ENCODE peak calls at places on chromosomes 13 and 19, in ten cellular contexts. One of them, this sample, is unnamed.

GRCh38 chr19:39858541-39858940 is 12.4 kb upstream of the FBL start:
- DNase-seq in adrenal gland: no peak
- DNase-seq in Peyer's patch: peak; percentile 75
- DNase-seq in right lobe of liver: no peak
- DNase-seq in esophagus muscularis mucosa: no peak
- DNase-seq in keratinocyte: no peak
- DNase-seq in A673: peak; percentile 30
- DNase-seq in heart left ventricle: no peak
- DNase-seq in body of pancreas: no peak
- DNase-seq in fibroblast of lung: no peak
- DNase-seq in this sample: peak; percentile 61

GRCh38 chr13:50543767-50544166 is 299.7 kb downstream of the DLEU7 start:
- DNase-seq in esophagus muscularis mucosa: no peak
- DNase-seq in keratinocyte: no peak
- DNase-seq in adrenal gland: no peak
- DNase-seq in body of pancreas: no peak
- DNase-seq in right lobe of liver: no peak
- DNase-seq in heart left ventricle: no peak
- DNase-seq in fibroblast of lung: peak; percentile 94
- DNase-seq in Peyer's patch: no peak
- DNase-seq in A673: peak; percentile 6
- DNase-seq in this sample: peak; percentile 64

GRCh38 chr19:3098515-3099346 is 4.6 kb downstream of the GNA11 start:
- DNase-seq in fibroblast of lung: peak; percentile 28
- DNase-seq in Peyer's patch: peak; percentile 70
- DNase-seq in esophagus muscularis mucosa: no peak
- DNase-seq in heart left ventricle: peak; percentile 89
- DNase-seq in keratinocyte: no peak
- DNase-seq in A673: no peak
- DNase-seq in adrenal gland: peak; percentile 87
- DNase-seq in right lobe of liver: peak; percentile 68
- DNase-seq in body of pancreas: peak; percentile 56
- DNase-seq in this sample: no peak

GRCh38 chr19:58196911-58197616 is 14.2 kb downstream of the ZNF274 start:
- DNase-seq in A673: no peak
- DNase-seq in keratinocyte: no peak
- DNase-seq in heart left ventricle: no peak
- DNase-seq in Peyer's patch: no peak
- DNase-seq in fibroblast of lung: peak; percentile 48
- DNase-seq in right lobe of liver: no peak
- DNase-seq in adrenal gland: no peak
- DNase-seq in body of pancreas: no peak
- DNase-seq in esophagus muscularis mucosa: no peak
- DNase-seq in this sample: peak; percentile 26

GRCh38 chr19:49497047-49497789 is 984 bp downstream of the RPS11 start:
- DNase-seq in fibroblast of lung: peak; percentile 65
- DNase-seq in right lobe of liver: peak; percentile 65
- DNase-seq in keratinocyte: no peak
- DNase-seq in A673: peak; percentile 87
- DNase-seq in Peyer's patch: peak; percentile 95
- DNase-seq in esophagus muscularis mucosa: no peak
- DNase-seq in body of pancreas: no peak
- DNase-seq in adrenal gland: peak; percentile 79
- DNase-seq in heart left ventricle: peak; percentile 71
- DNase-seq in this sample: peak; percentile 45

GRCh38 chr13:77330009-77330471 is 3.1 kb upstream of the MYCBP2 start:
- DNase-seq in esophagus muscularis mucosa: no peak
- DNase-seq in fibroblast of lung: peak; percentile 44
- DNase-seq in right lobe of liver: no peak
- DNase-seq in heart left ventricle: no peak
- DNase-seq in Peyer's patch: no peak
- DNase-seq in A673: peak; percentile 7
- DNase-seq in adrenal gland: no peak
- DNase-seq in body of pancreas: no peak
- DNase-seq in keratinocyte: no peak
- DNase-seq in this sample: no peak

GRCh38 chr13:44734204-44734707 is 158.1 kb upstream of the TSC22D1 start:
- DNase-seq in keratinocyte: no peak
- DNase-seq in body of pancreas: peak; percentile 58
- DNase-seq in A673: no peak
- DNase-seq in right lobe of liver: no peak
- DNase-seq in esophagus muscularis mucosa: no peak
- DNase-seq in heart left ventricle: peak; percentile 44
- DNase-seq in fibroblast of lung: peak; percentile 55
- DNase-seq in adrenal gland: no peak
- DNase-seq in Peyer's patch: no peak
- DNase-seq in this sample: peak; percentile 79

GRCh38 chr13:114063545-114064515 is 68.6 kb downstream of the RASA3 start:
- DNase-seq in keratinocyte: no peak
- DNase-seq in A673: no peak
- DNase-seq in adrenal gland: peak; percentile 61
- DNase-seq in heart left ventricle: peak; percentile 81
- DNase-seq in esophagus muscularis mucosa: peak; percentile 93
- DNase-seq in body of pancreas: peak; percentile 40
- DNase-seq in fibroblast of lung: peak; percentile 72
- DNase-seq in right lobe of liver: peak; percentile 70
- DNase-seq in Peyer's patch: peak; percentile 79
- DNase-seq in this sample: no peak

GRCh38 chr13:105406551-105406950 is 1128.9 kb downstream of the EFNB2 start:
- DNase-seq in right lobe of liver: no peak
- DNase-seq in adrenal gland: no peak
- DNase-seq in body of pancreas: no peak
- DNase-seq in heart left ventricle: no peak
- DNase-seq in Peyer's patch: no peak
- DNase-seq in fibroblast of lung: no peak
- DNase-seq in A673: no peak
- DNase-seq in esophagus muscularis mucosa: no peak
- DNase-seq in keratinocyte: no peak
- DNase-seq in this sample: no peak

GRCh38 chr19:4455742-4456565 is 1.6 kb downstream of the UBXN6 start:
- DNase-seq in A673: no peak
- DNase-seq in heart left ventricle: peak; percentile 73
- DNase-seq in fibroblast of lung: peak; percentile 78
- DNase-seq in right lobe of liver: no peak
- DNase-seq in adrenal gland: peak; percentile 97
- DNase-seq in Peyer's patch: no peak
- DNase-seq in body of pancreas: no peak
- DNase-seq in keratinocyte: no peak
- DNase-seq in esophagus muscularis mucosa: no peak
- DNase-seq in this sample: peak; percentile 15

GRCh38 chr13:76823969-76824368 is 62.2 kb downstream of the KCTD12 start:
- DNase-seq in fibroblast of lung: no peak
- DNase-seq in esophagus muscularis mucosa: no peak
- DNase-seq in adrenal gland: no peak
- DNase-seq in A673: no peak
- DNase-seq in body of pancreas: no peak
- DNase-seq in Peyer's patch: no peak
- DNase-seq in right lobe of liver: no peak
- DNase-seq in heart left ventricle: no peak
- DNase-seq in keratinocyte: no peak
- DNase-seq in this sample: no peak

GRCh38 chr19:30344446-30345425 is 27.4 kb upstream of the ZNF536 start:
- DNase-seq in fibroblast of lung: no peak
- DNase-seq in heart left ventricle: no peak
- DNase-seq in esophagus muscularis mucosa: no peak
- DNase-seq in Peyer's patch: peak; percentile 22
- DNase-seq in keratinocyte: no peak
- DNase-seq in A673: peak; percentile 15
- DNase-seq in right lobe of liver: no peak
- DNase-seq in body of pancreas: no peak
- DNase-seq in adrenal gland: no peak
- DNase-seq in this sample: peak; percentile 0

GRCh38 chr13:67932991-67933390 is 702.9 kb upstream of the PCDH9 start:
- DNase-seq in keratinocyte: no peak
- DNase-seq in fibroblast of lung: no peak
- DNase-seq in adrenal gland: no peak
- DNase-seq in esophagus muscularis mucosa: no peak
- DNase-seq in Peyer's patch: no peak
- DNase-seq in A673: no peak
- DNase-seq in right lobe of liver: no peak
- DNase-seq in heart left ventricle: no peak
- DNase-seq in body of pancreas: no peak
- DNase-seq in this sample: no peak

GRCh38 chr19:55530996-55531395 is 5.9 kb downstream of the SBK2 start:
- DNase-seq in A673: no peak
- DNase-seq in adrenal gland: no peak
- DNase-seq in Peyer's patch: no peak
- DNase-seq in heart left ventricle: no peak
- DNase-seq in right lobe of liver: no peak
- DNase-seq in fibroblast of lung: no peak
- DNase-seq in keratinocyte: no peak
- DNase-seq in esophagus muscularis mucosa: no peak
- DNase-seq in body of pancreas: no peak
- DNase-seq in this sample: no peak

GRCh38 chr13:31556376-31556775 is 182.9 kb upstream of the RXFP2 start:
- DNase-seq in right lobe of liver: no peak
- DNase-seq in esophagus muscularis mucosa: no peak
- DNase-seq in Peyer's patch: no peak
- DNase-seq in adrenal gland: no peak
- DNase-seq in body of pancreas: no peak
- DNase-seq in heart left ventricle: no peak
- DNase-seq in A673: no peak
- DNase-seq in keratinocyte: no peak
- DNase-seq in fibroblast of lung: no peak
- DNase-seq in this sample: no peak

GRCh38 chr19:45771331-45771933 is 2.4 kb upstream of the SIX5 start:
- DNase-seq in esophagus muscularis mucosa: no peak
- DNase-seq in adrenal gland: peak; percentile 53
- DNase-seq in body of pancreas: peak; percentile 45
- DNase-seq in right lobe of liver: peak; percentile 46
- DNase-seq in heart left ventricle: no peak
- DNase-seq in Peyer's patch: no peak
- DNase-seq in A673: no peak
- DNase-seq in fibroblast of lung: no peak
- DNase-seq in keratinocyte: no peak
- DNase-seq in this sample: no peak

GRCh38 chr13:21986602-21987001 is 315.7 kb downstream of the FGF9 start:
- DNase-seq in Peyer's patch: peak; percentile 67
- DNase-seq in body of pancreas: peak; percentile 18
- DNase-seq in A673: no peak
- DNase-seq in fibroblast of lung: peak; percentile 78
- DNase-seq in adrenal gland: peak; percentile 46
- DNase-seq in right lobe of liver: no peak
- DNase-seq in keratinocyte: no peak
- DNase-seq in esophagus muscularis mucosa: no peak
- DNase-seq in heart left ventricle: peak; percentile 70
- DNase-seq in this sample: no peak

GRCh38 chr13:91922969-91923592 is 524.7 kb downstream of the GPC5 start:
- DNase-seq in A673: peak; percentile 10
- DNase-seq in keratinocyte: no peak
- DNase-seq in fibroblast of lung: peak; percentile 3
- DNase-seq in heart left ventricle: no peak
- DNase-seq in body of pancreas: no peak
- DNase-seq in adrenal gland: no peak
- DNase-seq in Peyer's patch: no peak
- DNase-seq in right lobe of liver: no peak
- DNase-seq in esophagus muscularis mucosa: no peak
- DNase-seq in this sample: no peak
- TF ChIP-seq CTCF in A673: peak; percentile 48
- TF ChIP-seq CTCF in keratinocyte: no peak
- TF ChIP-seq CTCF in fibroblast of lung: no peak
- TF ChIP-seq CTCF in heart left ventricle: no peak
- TF ChIP-seq CTCF in body of pancreas: no peak
- TF ChIP-seq CTCF in adrenal gland: no peak
- TF ChIP-seq CTCF in Peyer's patch: no peak
- TF ChIP-seq CTCF in right lobe of liver: no peak
- TF ChIP-seq CTCF in esophagus muscularis mucosa: no peak
- TF ChIP-seq CTCF in this sample: no peak

GRCh38 chr19:1986357-1987162 is 29.0 kb downstream of the BTBD2 start:
- DNase-seq in esophagus muscularis mucosa: no peak
- DNase-seq in Peyer's patch: no peak
- DNase-seq in right lobe of liver: no peak
- DNase-seq in fibroblast of lung: no peak
- DNase-seq in body of pancreas: no peak
- DNase-seq in adrenal gland: no peak
- DNase-seq in heart left ventricle: no peak
- DNase-seq in keratinocyte: no peak
- DNase-seq in A673: no peak
- DNase-seq in this sample: no peak
- H3K36me3 ChIP-seq in esophagus muscularis mucosa: peaks cover 92% of the 10 kb centered on the region
- H3K36me3 ChIP-seq in Peyer's patch: peaks cover 86% of the 10 kb centered on the region
- H3K36me3 ChIP-seq in right lobe of liver: peaks cover 14% of the 10 kb centered on the region
- H3K36me3 ChIP-seq in fibroblast of lung: peaks cover 44% of the 10 kb centered on the region
- H3K36me3 ChIP-seq in body of pancreas: peaks cover 22% of the 10 kb centered on the region
- H3K36me3 ChIP-seq in adrenal gland: peaks cover 81% of the 10 kb centered on the region
- H3K36me3 ChIP-seq in heart left ventricle: peaks cover 87% of the 10 kb centered on the region
- H3K36me3 ChIP-seq in keratinocyte: peaks cover 30% of the 10 kb centered on the region
- H3K36me3 ChIP-seq in A673: peaks cover 73% of the 10 kb centered on the region
- H3K36me3 ChIP-seq in this sample: peaks cover 34% of the 10 kb centered on the region

DNA sequence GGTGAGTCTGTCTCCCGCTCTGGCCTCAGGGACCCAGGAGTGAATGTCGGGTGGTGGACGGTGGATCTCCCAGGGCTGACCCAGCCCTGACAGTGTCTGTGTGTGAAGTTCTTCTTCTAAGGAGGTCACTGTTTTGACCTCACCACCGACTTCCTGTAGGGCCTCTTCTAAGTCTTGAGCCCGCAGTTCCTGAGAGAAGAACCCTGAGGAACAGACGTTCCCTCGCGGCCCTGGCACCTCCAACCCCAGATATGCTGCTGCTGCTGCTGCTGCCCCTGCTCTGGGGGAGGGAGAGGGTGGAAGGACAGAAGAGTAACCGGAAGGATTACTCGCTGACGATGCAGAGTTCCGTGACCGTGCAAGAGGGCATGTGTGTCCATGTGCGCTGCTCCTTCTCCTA is at the start of gene SIGLEC7:
- DNase-seq in A673: no peak
- DNase-seq in body of pancreas: no peak
- DNase-seq in fibroblast of lung: no peak
- DNase-seq in Peyer's patch: no peak
- DNase-seq in right lobe of liver: no peak
- DNase-seq in heart left ventricle: peak; percentile 64
- DNase-seq in keratinocyte: no peak
- DNase-seq in esophagus muscularis mucosa: no peak
- DNase-seq in adrenal gland: peak; percentile 59
- DNase-seq in this sample: no peak
- H3K27me3 ChIP-seq in A673: peaks cover 27% of the 10 kb centered on the region
- H3K27me3 ChIP-seq in body of pancreas: no peaks in the 10 kb centered on the region
- H3K27me3 ChIP-seq in fibroblast of lung: no peaks in the 10 kb centered on the region
- H3K27me3 ChIP-seq in Peyer's patch: no peaks in the 10 kb centered on the region
- H3K27me3 ChIP-seq in right lobe of liver: no peaks in the 10 kb centered on the region
- H3K27me3 ChIP-seq in heart left ventricle: peaks cover 38% of the 10 kb centered on the region
- H3K27me3 ChIP-seq in keratinocyte: peaks cover 7% of the 10 kb centered on the region
- H3K27me3 ChIP-seq in esophagus muscularis mucosa: no peaks in the 10 kb centered on the region
- H3K27me3 ChIP-seq in adrenal gland: no peaks in the 10 kb centered on the region
- H3K27me3 ChIP-seq in this sample: no peaks in the 10 kb centered on the region

GRCh38 chr13:36476661-36477060 is 44.4 kb downstream of the CCNA1 start:
- DNase-seq in heart left ventricle: no peak
- DNase-seq in keratinocyte: no peak
- DNase-seq in A673: no peak
- DNase-seq in body of pancreas: no peak
- DNase-seq in esophagus muscularis mucosa: no peak
- DNase-seq in fibroblast of lung: no peak
- DNase-seq in adrenal gland: no peak
- DNase-seq in right lobe of liver: no peak
- DNase-seq in Peyer's patch: no peak
- DNase-seq in this sample: no peak

GRCh38 chr13:36480726-36481485 is 48.6 kb downstream of the CCNA1 start:
- DNase-seq in right lobe of liver: no peak
- DNase-seq in heart left ventricle: no peak
- DNase-seq in body of pancreas: no peak
- DNase-seq in keratinocyte: no peak
- DNase-seq in esophagus muscularis mucosa: no peak
- DNase-seq in adrenal gland: no peak
- DNase-seq in fibroblast of lung: no peak
- DNase-seq in A673: peak; percentile 99
- DNase-seq in Peyer's patch: no peak
- DNase-seq in this sample: no peak

GRCh38 chr13:36475468-36475867 is 43.2 kb downstream of the CCNA1 start:
- DNase-seq in heart left ventricle: no peak
- DNase-seq in fibroblast of lung: peak; percentile 2
- DNase-seq in keratinocyte: no peak
- DNase-seq in esophagus muscularis mucosa: no peak
- DNase-seq in right lobe of liver: no peak
- DNase-seq in body of pancreas: no peak
- DNase-seq in A673: peak; percentile 84
- DNase-seq in Peyer's patch: no peak
- DNase-seq in adrenal gland: no peak
- DNase-seq in this sample: peak; percentile 58
- TF ChIP-seq CTCF in heart left ventricle: no peak
- TF ChIP-seq CTCF in fibroblast of lung: no peak
- TF ChIP-seq CTCF in keratinocyte: peak; percentile 19
- TF ChIP-seq CTCF in esophagus muscularis mucosa: no peak
- TF ChIP-seq CTCF in right lobe of liver: no peak
- TF ChIP-seq CTCF in body of pancreas: no peak
- TF ChIP-seq CTCF in A673: peak; percentile 68
- TF ChIP-seq CTCF in Peyer's patch: no peak
- TF ChIP-seq CTCF in adrenal gland: no peak
- TF ChIP-seq CTCF in this sample: peak; percentile 62

This sample was measured in bronchial epithelial cell.